ENCODE peak calls at places on chromosomes 5 and 9, in six cellular contexts. F is foreskin fibroblast, K is skeletal muscle cell, S is astrocyte of the spinal cord, J is NCI-H2171 treated with DMSO at 0.1 percent for 48 hours, Z is Ammon's horn. H is an unnamed sample.

GRCh38 chr5:128409401-128409800 is 128.6 kb downstream of the FBN2 start:
- DNase-seq in F (peak; percentile 23), K (no peak), S (no peak), J (no peak), Z (no peak), H (no peak)

GRCh38 chr5:158755221-158755620 is 344.5 kb downstream of the EBF1 start:
- DNase-seq in F (no peak), K (no peak), S (no peak), J (peak; percentile 34), Z (no peak), H (no peak)

GRCh38 chr9:109805054-109805453 is 25.1 kb downstream of the PALM2AKAP2 start:
- DNase-seq in F (peak; percentile 50), K (no peak), S (no peak), J (peak; percentile 61), Z (no peak), H (no peak)

GRCh38 chr5:117058740-117059139 is 484.1 kb upstream of the SEMA6A start:
- DNase-seq in F (no peak), K (no peak), S (no peak), J (no peak), Z (no peak), H (no peak)

GRCh38 chr9:69758001-69758730 is 1.6 kb downstream of the PTAR1 start:
- DNase-seq in F (no peak), K (no peak), S (peak; percentile 68), J (peak; percentile 70), Z (no peak), H (no peak)

GRCh38 chr9:135552021-135552697 is 6.2 kb downstream of the OBP2A start:
- DNase-seq in F (no peak), K (no peak), S (no peak), J (no peak), Z (no peak), H (no peak)

GRCh38 chr5:173663810-173664526 is 47.5 kb upstream of the BOD1 start:
- DNase-seq in F (no peak), K (no peak), S (peak; percentile 10), J (no peak), Z (peak; percentile 72), H (no peak)

GRCh38 chr5:97838214-97838613 is 655.2 kb upstream of the RIOK2 start:
- DNase-seq in F (peak; percentile 92), K (peak; percentile 91), S (peak; percentile 97), J (no peak), Z (peak; percentile 58), H (peak; percentile 93)

GRCh38 chr5:172533399-172534228 is 79.3 kb upstream of the SH3PXD2B start:
- DNase-seq in F (peak; percentile 19), K (peak; percentile 22), S (no peak), J (no peak), Z (no peak), H (no peak)

GRCh38 chr5:13536921-13537320 is 407.6 kb downstream of the DNAH5 start:
- DNase-seq in F (no peak), K (no peak), S (no peak), J (no peak), Z (no peak), H (no peak)

GRCh38 chr5:3185488-3185887 is 410.1 kb upstream of the IRX1 start:
- DNase-seq in F (no peak), K (no peak), S (no peak), J (no peak), Z (no peak), H (no peak)

GRCh38 chr9:36136277-36136893 is at the start of gene GLIPR2:
- DNase-seq in F (peak; percentile 90), K (no peak), S (peak; percentile 57), J (peak; percentile 31), Z (peak; percentile 81), H (no peak)

GRCh38 chr9:137759117-137759516 is 118.5 kb upstream of the CACNA1B start:
- DNase-seq in F (no peak), K (no peak), S (no peak), J (no peak), Z (no peak), H (no peak)